ENCODE peak calls at places on chromosomes 7 and 10, in nine cellular contexts. Z is prostate gland, W is stomach, E is spleen, J is ovary, Y is A549, H is IMR-90, V is adrenal gland, N is GM12891. F is an unnamed sample.

GRCh38 chr7:33108591-33108930 is 643 bp downstream of the RP9 start:
- DNase-seq in E (no peak), V (no peak), H (no peak), Z (no peak), W (no peak), J (no peak), N (no peak), Y (no peak), F (no peak)

GRCh38 chr7:139731802-139732470 is 45.9 kb downstream of the HIPK2 start:
- DNase-seq in W (peak; percentile 91), Z (peak; percentile 89), N (no peak), V (peak; percentile 90), Y (peak; percentile 84), J (peak; percentile 64), E (no peak), H (peak; percentile 83), F (peak; percentile 91)

GRCh38 chr7:130024390-130024789 is 26.8 kb downstream of the ZC3HC1 start:
- DNase-seq in E (no peak), Z (no peak), Y (no peak), W (no peak), J (no peak), V (no peak), N (no peak), H (peak; percentile 68), F (no peak)

GRCh38 chr10:22325272-22325947 is 4.5 kb downstream of the BMI1 start:
- DNase-seq in Z (peak; percentile 67), E (peak; percentile 93), Y (peak; percentile 57), J (peak; percentile 88), H (peak; percentile 58), W (peak; percentile 76), N (peak; percentile 70), V (peak; percentile 75), F (no peak)

GRCh38 chr7:77866370-77866769 is 67.8 kb downstream of the PHTF2 start:
- DNase-seq in W (no peak), V (no peak), J (no peak), Z (no peak), H (peak; percentile 80), N (no peak), E (no peak), Y (no peak), F (no peak)

GRCh38 chr10:59971915-59972314 is 65.6 kb upstream of the CCDC6 start:
- DNase-seq in W (peak; percentile 53), E (no peak), Y (peak; percentile 72), Z (peak; percentile 16), N (no peak), V (no peak), H (no peak), J (no peak), F (no peak)

GRCh38 chr10:94362360-94363250 is at the start of gene NOC3L:
- DNase-seq in N (peak; percentile 86), H (peak; percentile 96), W (peak; percentile 97), V (peak; percentile 97), Z (peak; percentile 93), Y (peak; percentile 96), J (peak; percentile 97), E (peak; percentile 99), F (peak; percentile 92)

GRCh38 chr10:118447478-118447877 is 105.4 kb upstream of the FAM204A start:
- DNase-seq in Y (no peak), W (no peak), N (no peak), E (no peak), Z (peak; percentile 19), H (no peak), J (peak; percentile 69), V (no peak), F (peak; percentile 18)

GRCh38 chr7:20952891-20953290 is 166.2 kb upstream of the SP8 start:
- DNase-seq in W (no peak), N (no peak), Y (no peak), J (no peak), E (no peak), Z (no peak), V (no peak), H (no peak), F (no peak)

GRCh38 chr7:158646766-158647474 is 57.7 kb downstream of the NCAPG2 start:
- DNase-seq in E (no peak), V (no peak), N (no peak), Y (peak; percentile 35), H (no peak), J (no peak), Z (no peak), W (no peak), F (no peak)

GRCh38 chr7:131372554-131372953 is 44.9 kb downstream of the MKLN1 start:
- DNase-seq in Z (no peak), J (no peak), H (no peak), V (no peak), N (no peak), Y (no peak), E (no peak), W (no peak), F (no peak)

GRCh38 chr10:50788951-50789904 is 49.5 kb downstream of the ASAH2B start:
- DNase-seq in H (peak; percentile 42), V (no peak), Z (no peak), E (no peak), J (no peak), W (no peak), N (no peak), Y (peak; percentile 47), F (no peak)

GRCh38 chr7:85396676-85397075 is 209.8 kb upstream of the SEMA3D start:
- DNase-seq in Y (no peak), N (no peak), J (no peak), V (no peak), H (no peak), E (no peak), Z (no peak), W (no peak), F (no peak)

DNA sequence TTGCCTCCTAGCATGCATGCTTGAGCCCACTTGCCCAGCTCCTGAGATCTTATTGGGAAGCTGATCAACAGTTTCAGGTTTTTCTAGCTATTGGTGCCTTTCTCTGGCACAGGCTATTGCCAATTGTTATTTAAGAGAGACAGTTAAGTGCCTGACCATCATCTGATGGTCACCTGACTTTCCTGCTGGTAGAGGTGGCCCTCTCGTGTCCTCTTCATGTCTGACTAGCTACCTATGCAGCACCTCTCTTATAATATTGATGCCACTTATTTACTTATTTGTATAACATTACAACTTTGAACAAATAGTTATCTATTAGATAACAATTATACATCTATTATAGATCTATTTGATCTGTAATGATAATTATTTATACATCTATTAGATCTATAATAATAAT is 205.9 kb upstream of the SEMA3D start:
- DNase-seq in V (no peak), Y (no peak), E (no peak), Z (no peak), N (no peak), H (no peak), J (no peak), W (no peak), F (no peak)
- TF ChIP-seq POLR2A in V (no peak), Y (no peak), E (no peak), Z (no peak), N (no peak), H (no peak), J (no peak), W (no peak), F (no peak)

DNA sequence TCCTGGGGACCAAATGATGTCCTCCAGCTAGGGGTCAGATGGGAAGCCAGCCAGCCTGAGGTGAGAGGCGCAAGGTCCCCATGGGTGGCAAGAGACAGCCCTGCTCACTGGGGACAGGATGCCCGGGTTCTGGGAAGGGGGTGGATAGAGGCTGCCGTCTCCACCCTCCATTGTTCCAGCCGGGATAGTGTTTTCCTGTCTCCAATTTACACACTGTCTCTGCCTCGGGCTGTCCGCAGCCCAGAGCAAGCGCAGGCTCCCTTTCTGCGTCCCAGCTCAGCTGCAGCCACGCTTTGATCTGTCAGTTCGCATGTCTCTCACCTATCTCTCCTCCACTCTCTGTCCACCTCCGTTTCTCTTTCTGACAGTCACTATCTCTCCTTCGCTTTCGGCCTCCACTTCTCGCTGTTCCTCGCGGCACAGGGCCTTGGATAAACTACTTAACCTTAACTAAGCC is 2.1 kb downstream of the EPHB4 start:
- DNase-seq in J (peak; percentile 55), W (no peak), Z (peak; percentile 53), N (no peak), H (no peak), E (peak; percentile 83), V (no peak), Y (no peak), F (no peak)
- TF ChIP-seq POLR2A in J (no peak), W (no peak), Z (no peak), N (no peak), H (no peak), E (no peak), V (peak; percentile 55), Y (no peak), F (no peak)

DNA sequence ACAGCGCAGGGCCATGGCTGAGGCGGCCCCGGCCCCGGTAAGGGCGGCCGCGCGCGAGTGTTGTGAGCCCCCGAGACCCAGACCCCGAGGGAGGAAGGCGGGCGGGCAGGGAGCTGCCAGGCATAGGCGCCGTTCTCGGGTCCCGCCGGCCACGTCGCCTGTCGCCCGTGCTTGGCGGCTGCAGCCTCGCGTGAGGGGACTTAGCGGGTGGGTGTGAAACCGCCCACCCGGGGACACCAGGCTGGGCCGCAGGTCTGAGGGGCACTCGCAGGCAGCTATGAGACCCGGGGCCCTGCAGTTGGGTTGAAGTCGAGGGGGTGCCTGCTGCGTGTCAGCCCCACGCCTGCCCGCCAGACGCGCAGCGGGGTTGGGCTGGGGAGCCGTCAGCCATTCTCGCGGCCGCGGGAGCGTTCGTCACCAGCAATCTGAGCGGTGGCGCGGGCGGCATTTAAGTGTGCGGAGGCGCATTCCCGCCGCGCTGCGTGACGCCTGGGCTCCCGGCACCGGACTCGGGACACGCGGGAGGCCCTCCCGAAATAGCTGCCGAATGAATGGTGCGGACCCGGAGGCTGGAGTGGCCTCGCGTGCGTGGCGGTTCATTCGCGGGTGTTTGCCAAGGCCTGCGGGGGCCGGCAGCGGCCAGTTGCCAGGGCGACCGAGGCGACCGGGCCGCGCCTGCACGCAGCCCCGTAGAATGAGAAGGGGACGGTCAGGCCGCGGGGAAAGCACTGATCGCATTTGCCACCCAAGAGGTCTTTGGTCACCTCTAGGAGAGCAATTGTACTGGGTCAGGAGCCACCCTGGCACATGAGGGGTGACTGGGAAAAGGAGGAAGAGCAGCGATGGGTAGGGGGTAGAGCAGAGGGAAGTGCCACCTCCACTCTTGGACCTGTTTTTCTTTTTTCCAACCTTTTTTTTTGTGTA is 739 bp downstream of the ZNF398 start:
- DNase-seq in E (peak; percentile 93), W (peak; percentile 67), J (peak; percentile 58), N (peak; percentile 54), V (peak; percentile 66), H (peak; percentile 51), Y (peak; percentile 48), Z (no peak), F (peak; percentile 57)
- TF ChIP-seq POLR2A in E (no peak), W (no peak), J (no peak), N (peak; percentile 47), V (peak; percentile 39), H (peak; percentile 22), Y (no peak), Z (no peak), F (no peak)

DNA sequence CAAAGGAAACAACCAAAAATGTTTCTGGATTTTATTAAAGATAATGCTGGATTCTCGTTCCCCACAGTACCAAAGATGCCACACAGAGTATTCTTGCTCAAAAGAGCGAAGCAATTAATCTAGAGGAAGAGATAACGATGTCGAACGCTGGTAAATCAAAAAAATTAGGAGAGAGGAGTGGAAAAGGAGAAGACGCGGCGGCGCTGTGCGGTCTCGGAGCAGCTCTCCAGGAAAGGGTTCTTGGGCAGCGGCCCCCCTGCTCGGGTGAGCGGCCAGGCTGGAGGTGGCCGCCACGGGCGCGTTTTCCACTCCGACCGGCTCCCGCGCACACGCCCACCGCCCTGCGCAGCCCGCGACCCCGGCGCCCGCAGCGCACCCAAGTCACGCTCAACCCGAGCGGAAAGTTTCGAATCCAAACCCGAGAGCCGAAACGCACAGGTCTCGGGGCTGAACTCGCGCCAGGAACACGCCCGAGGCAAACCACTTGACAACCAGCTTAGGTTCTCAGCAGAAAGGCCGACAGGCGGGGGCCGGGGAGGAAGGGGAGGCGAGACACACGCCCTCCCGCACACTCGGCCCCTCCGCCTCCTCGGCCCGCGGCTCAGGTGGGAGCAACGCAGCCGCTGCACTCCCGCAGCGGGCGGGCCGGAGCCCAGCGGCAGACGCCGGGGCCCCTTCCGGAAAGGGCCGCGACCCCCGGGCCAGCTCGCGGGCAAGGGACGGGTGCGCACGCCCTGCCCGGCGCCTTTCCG is 924 bp downstream of the SRPK2 start:
- DNase-seq in H (peak; percentile 28), J (peak; percentile 72), Y (peak; percentile 55), Z (peak; percentile 49), E (peak; percentile 91), V (peak; percentile 65), N (peak; percentile 66), W (peak; percentile 63), F (peak; percentile 65)
- TF ChIP-seq POLR2A in H (no peak), J (no peak), Y (no peak), Z (peak; percentile 31), E (no peak), V (no peak), N (no peak), W (no peak), F (no peak)

F was measured in breast epithelium.